ENCODE peak calls at places on chromosomes 5 and 9, in four cellular contexts. One of them, this sample, is unnamed.

GRCh38 chr9:93589688-93590087 is 13.3 kb downstream of the PHF2 start:
- DNase-seq in breast epithelium: no peak
- DNase-seq in ovary: peak; percentile 15
- DNase-seq in tibial nerve: no peak
- DNase-seq in this sample: peak; percentile 60

GRCh38 chr9:87088621-87089020 is 141.3 kb upstream of the GAS1 start:
- DNase-seq in breast epithelium: no peak
- DNase-seq in ovary: no peak
- DNase-seq in tibial nerve: no peak
- DNase-seq in this sample: no peak

GRCh38 chr5:6829150-6829784 is 116.0 kb downstream of the TENT4A start:
- DNase-seq in breast epithelium: no peak
- DNase-seq in ovary: no peak
- DNase-seq in tibial nerve: no peak
- DNase-seq in this sample: peak; percentile 27

GRCh38 chr5:17282283-17283120 is 65.1 kb downstream of the BASP1 start:
- DNase-seq in breast epithelium: no peak
- DNase-seq in ovary: no peak
- DNase-seq in tibial nerve: no peak
- DNase-seq in this sample: no peak

GRCh38 chr9:130207241-130207992 is 35.2 kb downstream of the NCS1 start:
- DNase-seq in breast epithelium: no peak
- DNase-seq in ovary: no peak
- DNase-seq in tibial nerve: no peak
- DNase-seq in this sample: no peak

GRCh38 chr5:32278403-32278802 is 34.3 kb downstream of the MTMR12 start:
- DNase-seq in breast epithelium: no peak
- DNase-seq in ovary: no peak
- DNase-seq in tibial nerve: no peak
- DNase-seq in this sample: no peak

GRCh38 chr5:59464969-59465368 is 428.6 kb downstream of the PDE4D start:
- DNase-seq in breast epithelium: no peak
- DNase-seq in ovary: no peak
- DNase-seq in tibial nerve: no peak
- DNase-seq in this sample: no peak

GRCh38 chr5:74231697-74232096 is 408.8 kb downstream of the ENC1 start:
- DNase-seq in breast epithelium: no peak
- DNase-seq in ovary: no peak
- DNase-seq in tibial nerve: no peak
- DNase-seq in this sample: no peak

GRCh38 chr5:139210585-139210984 is 12.4 kb upstream of the SIL1 start:
- DNase-seq in breast epithelium: no peak
- DNase-seq in ovary: no peak
- DNase-seq in tibial nerve: no peak
- DNase-seq in this sample: no peak

GRCh38 chr5:88140396-88140862 is 128.2 kb downstream of the TMEM161B start:
- DNase-seq in breast epithelium: no peak
- DNase-seq in ovary: peak; percentile 50
- DNase-seq in tibial nerve: no peak
- DNase-seq in this sample: peak; percentile 37

GRCh38 chr5:1949253-1949652 is 66.5 kb upstream of the IRX4 start:
- DNase-seq in breast epithelium: no peak
- DNase-seq in ovary: no peak
- DNase-seq in tibial nerve: no peak
- DNase-seq in this sample: no peak

GRCh38 chr5:171867786-171868185 is 82.2 kb downstream of the SMIM23 start:
- DNase-seq in breast epithelium: no peak
- DNase-seq in ovary: no peak
- DNase-seq in tibial nerve: no peak
- DNase-seq in this sample: no peak

GRCh38 chr9:126401581-126401980 is 75.0 kb downstream of the MVB12B start:
- DNase-seq in breast epithelium: no peak
- DNase-seq in ovary: no peak
- DNase-seq in tibial nerve: no peak
- DNase-seq in this sample: no peak

GRCh38 chr5:111415053-111415452 is 97.3 kb downstream of the STARD4 start:
- DNase-seq in breast epithelium: no peak
- DNase-seq in ovary: no peak
- DNase-seq in tibial nerve: no peak
- DNase-seq in this sample: no peak

GRCh38 chr9:133368249-133368881 is 7.5 kb downstream of the SURF4 start:
- DNase-seq in breast epithelium: no peak
- DNase-seq in ovary: no peak
- DNase-seq in tibial nerve: no peak
- DNase-seq in this sample: no peak

GRCh38 chr5:63043792-63044191 is 465.2 kb downstream of the LRRC70 start:
- DNase-seq in breast epithelium: no peak
- DNase-seq in ovary: no peak
- DNase-seq in tibial nerve: no peak
- DNase-seq in this sample: no peak

GRCh38 chr5:135626636-135627035 is 47.8 kb upstream of the CXCL14 start:
- DNase-seq in breast epithelium: no peak
- DNase-seq in ovary: no peak
- DNase-seq in tibial nerve: no peak
- DNase-seq in this sample: no peak

GRCh38 chr9:14269911-14270310 is 44.0 kb downstream of the NFIB start:
- DNase-seq in breast epithelium: no peak
- DNase-seq in ovary: no peak
- DNase-seq in tibial nerve: no peak
- DNase-seq in this sample: no peak

GRCh38 chr5:149358294-149358651 is 427 bp downstream of the PCYOX1L start:
- DNase-seq in breast epithelium: no peak
- DNase-seq in ovary: peak; percentile 55
- DNase-seq in tibial nerve: peak; percentile 38
- DNase-seq in this sample: peak; percentile 57

DNA sequence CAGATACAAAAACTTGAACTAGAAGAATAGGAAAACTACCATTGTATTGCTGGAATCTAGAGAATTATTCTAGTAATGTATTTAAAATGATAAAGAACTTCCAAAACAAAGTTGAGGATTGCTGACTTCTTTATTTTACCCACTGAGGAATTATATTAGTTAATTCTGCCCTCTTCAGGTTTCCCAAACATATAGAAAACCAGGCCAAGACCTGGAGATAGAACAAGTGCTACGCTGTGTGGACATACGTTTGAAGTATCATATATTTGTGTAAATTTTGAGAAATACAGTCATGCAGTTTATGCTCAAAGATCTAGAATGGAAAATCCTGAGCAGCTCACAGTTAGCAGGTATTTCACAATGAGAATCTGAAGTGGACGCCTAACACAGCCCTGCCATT is 162.3 kb upstream of the CYLC2 start:
- DNase-seq in breast epithelium: no peak
- DNase-seq in ovary: no peak
- DNase-seq in tibial nerve: no peak
- DNase-seq in this sample: no peak
- TF ChIP-seq CTCF in breast epithelium: no peak
- TF ChIP-seq CTCF in ovary: no peak
- TF ChIP-seq CTCF in tibial nerve: no peak
- TF ChIP-seq CTCF in this sample: no peak

GRCh38 chr9:127930298-127931091 is at the start of gene PIP5KL1:
- DNase-seq in breast epithelium: no peak
- DNase-seq in ovary: peak; percentile 84
- DNase-seq in tibial nerve: no peak
- DNase-seq in this sample: peak; percentile 84
- TF ChIP-seq POLR2A in breast epithelium: no peak
- TF ChIP-seq POLR2A in ovary: no peak
- TF ChIP-seq POLR2A in tibial nerve: no peak
- TF ChIP-seq POLR2A in this sample: no peak

DNA sequence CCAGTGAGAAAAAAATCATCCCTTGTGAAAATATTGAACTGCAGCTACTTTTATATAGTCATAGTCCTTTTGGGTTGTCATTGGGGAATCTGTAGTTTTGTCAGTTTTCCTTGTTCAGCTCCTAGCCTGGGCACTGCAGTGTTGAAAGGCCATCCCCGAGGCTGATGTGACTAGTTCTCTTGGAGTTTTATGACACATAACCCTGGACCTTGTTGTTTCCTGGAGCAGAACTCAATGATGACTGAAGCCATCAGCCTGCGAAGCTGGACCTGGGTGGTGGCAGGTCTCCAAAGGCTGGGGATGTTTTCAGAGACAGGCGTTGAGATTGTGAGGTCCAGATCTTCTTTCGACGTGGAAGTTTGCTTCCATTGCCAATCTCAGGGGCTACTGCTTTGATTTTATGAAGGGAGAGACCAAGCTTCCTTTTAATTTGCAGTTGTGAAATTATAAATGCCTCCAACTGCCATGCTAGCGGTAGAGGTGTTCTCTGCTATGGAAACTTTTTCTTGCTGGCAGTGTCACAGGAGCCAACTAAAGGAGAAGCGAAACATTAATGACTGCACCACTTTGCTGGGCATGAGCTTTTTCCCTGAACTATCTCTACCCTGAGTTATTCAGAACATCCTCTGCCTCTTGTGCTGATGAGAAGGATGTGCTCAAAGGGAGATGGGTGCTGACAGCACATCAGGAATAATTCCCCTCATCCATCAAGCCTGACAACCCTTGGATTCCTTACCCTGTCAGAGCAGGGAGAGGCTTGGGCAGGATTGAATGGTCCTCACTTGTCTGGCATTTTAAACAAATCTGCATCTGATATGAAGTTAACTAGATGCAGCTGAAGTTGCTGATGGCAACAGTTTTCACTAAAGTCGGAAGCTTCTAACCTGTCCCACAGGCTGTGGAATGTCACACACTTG is 209.6 kb downstream of the MAST4 start:
- DNase-seq in breast epithelium: no peak
- DNase-seq in ovary: no peak
- DNase-seq in tibial nerve: no peak
- DNase-seq in this sample: no peak
- TF ChIP-seq CTCF in breast epithelium: no peak
- TF ChIP-seq CTCF in ovary: no peak
- TF ChIP-seq CTCF in tibial nerve: no peak
- TF ChIP-seq CTCF in this sample: no peak

GRCh38 chr9:96420468-96421219 is 2.5 kb upstream of the ZNF367 start:
- DNase-seq in breast epithelium: no peak
- DNase-seq in ovary: peak; percentile 42
- DNase-seq in tibial nerve: no peak
- DNase-seq in this sample: peak; percentile 50
- TF ChIP-seq POLR2A in breast epithelium: no peak
- TF ChIP-seq POLR2A in ovary: no peak
- TF ChIP-seq POLR2A in tibial nerve: no peak
- TF ChIP-seq POLR2A in this sample: no peak

DNA sequence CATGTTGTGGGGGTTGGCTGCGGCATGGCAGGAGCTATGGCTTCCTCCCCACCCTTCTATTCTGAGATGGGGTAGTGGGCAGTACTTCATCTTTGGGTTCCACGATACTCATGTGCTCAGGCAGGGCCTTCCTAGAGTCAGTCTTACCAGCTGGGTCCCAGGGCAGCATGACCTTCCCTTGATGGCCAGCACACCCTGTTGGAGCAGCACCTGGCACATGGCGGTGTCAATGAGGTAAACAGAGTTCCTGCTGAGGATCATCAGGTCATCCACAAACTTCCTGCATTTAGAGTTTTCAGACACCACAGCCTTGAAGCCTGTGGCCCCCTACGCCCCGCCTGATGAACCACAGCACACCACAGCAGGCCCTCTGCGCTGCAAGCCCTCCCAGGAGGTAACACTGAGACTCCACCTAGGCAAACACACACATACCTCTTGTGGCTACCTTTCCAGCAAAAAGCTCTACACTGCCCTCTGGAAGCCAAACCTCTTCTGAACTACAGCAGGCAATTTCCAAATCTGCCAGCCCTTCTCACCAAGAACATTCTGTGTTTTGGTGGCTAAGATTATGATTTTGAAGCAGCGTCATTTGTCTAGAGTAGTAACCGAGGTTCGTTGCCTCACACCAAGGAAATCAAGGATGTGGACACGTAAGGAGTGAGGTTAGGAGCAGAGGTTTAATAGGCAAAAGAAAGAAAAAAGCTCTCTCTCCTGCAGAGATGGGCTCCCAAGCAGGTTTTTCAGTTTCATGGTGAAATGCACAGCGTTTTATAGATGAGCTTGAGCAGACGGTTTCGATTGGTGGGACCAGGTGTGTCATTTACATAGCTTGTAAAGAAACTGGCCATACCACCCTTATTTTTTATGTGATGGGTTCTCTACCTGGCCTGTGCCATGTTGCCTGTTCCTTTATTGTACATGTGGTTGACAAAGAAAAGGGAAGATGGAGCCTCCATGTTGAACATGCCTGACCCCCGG is 20.3 kb upstream of the TMEM174 start:
- DNase-seq in breast epithelium: no peak
- DNase-seq in ovary: no peak
- DNase-seq in tibial nerve: no peak
- DNase-seq in this sample: no peak
- TF ChIP-seq CTCF in breast epithelium: no peak
- TF ChIP-seq CTCF in ovary: no peak
- TF ChIP-seq CTCF in tibial nerve: no peak
- TF ChIP-seq CTCF in this sample: no peak